ENCODE peak calls at places on chromosomes 4 and X, in seven cellular contexts. T is SK-N-SH, S is HepG2, Q is H1, H is K562, O is HCT116, U is GM12878. P is an unnamed sample.
A peak's percentile ranks its signal among the peaks of the same experiment; 100 is the strongest.

GRCh38 chrX:47191331-47191730 is 2.3 kb upstream of the UBA1 start:
- DNase-seq in Q (peak; percentile 49), U (no peak), S (no peak), O (peak; percentile 13), H (no peak), T (no peak), P (no peak)

GRCh38 chr4:128649575-128650205 is 159.8 kb upstream of the JADE1 start:
- DNase-seq in H (no peak), U (no peak), S (peak; percentile 6), T (no peak), O (no peak), Q (peak; percentile 38), P (no peak)

GRCh38 chrX:96433409-96434122 is 251.1 kb upstream of the DIAPH2 start:
- DNase-seq in S (no peak), H (no peak), O (no peak), T (no peak), U (no peak), Q (no peak), P (no peak)

GRCh38 chr4:146643812-146644401 is 5.2 kb downstream of the POU4F2 start:
- DNase-seq in O (no peak), U (no peak), T (no peak), S (peak; percentile 6), Q (no peak), H (no peak), P (peak; percentile 54)

GRCh38 chrX:7444967-7445366 is 297.0 kb upstream of the PUDP start:
- DNase-seq in U (peak; percentile 8), S (no peak), H (no peak), O (no peak), Q (no peak), T (no peak), P (no peak)

GRCh38 chrX:102339312-102340298 is 92.6 kb downstream of the NXF2 start:
- DNase-seq in S (no peak), T (no peak), Q (no peak), U (no peak), O (no peak), H (no peak), P (peak; percentile 52)

GRCh38 chrX:153433781-153434285 is 12.0 kb downstream of the TREX2 start:
- DNase-seq in O (no peak), S (no peak), T (no peak), Q (no peak), U (no peak), H (no peak), P (no peak)

GRCh38 chrX:72029473-72030411 is 102.0 kb downstream of the RTL5 start:
- DNase-seq in T (peak; percentile 47), Q (peak; percentile 39), U (no peak), O (no peak), H (no peak), S (peak; percentile 16), P (peak; percentile 33)

GRCh38 chrX:2385224-2385623 is 115.6 kb downstream of the DHRSX start:
- DNase-seq in O (peak; percentile 69), H (no peak), Q (no peak), T (no peak), U (no peak), S (no peak), P (no peak)

GRCh38 chr4:147689062-147689461 is 5.1 kb upstream of the PRMT9 start:
- DNase-seq in O (no peak), T (no peak), U (no peak), Q (no peak), H (no peak), S (no peak), P (no peak)

GRCh38 chr4:18568600-18568999 is 547.0 kb upstream of the LCORL start:
- DNase-seq in U (no peak), H (no peak), O (no peak), Q (no peak), T (no peak), S (no peak), P (peak; percentile 1)

GRCh38 chr4:127505203-127505602 is 127.6 kb upstream of the INTU start:
- DNase-seq in O (no peak), Q (no peak), T (peak; percentile 4), H (no peak), U (no peak), S (no peak), P (no peak)

GRCh38 chrX:107467271-107467670 is 17.8 kb downstream of the FRMPD3 start:
- DNase-seq in U (no peak), T (no peak), O (no peak), S (no peak), H (no peak), Q (no peak), P (no peak)

GRCh38 chr4:110533940-110534339 is 58.0 kb downstream of the ENPEP start:
- DNase-seq in U (no peak), S (peak; percentile 74), H (no peak), T (no peak), O (peak; percentile 72), Q (no peak), P (peak; percentile 75)

GRCh38 chr4:66373268-66373667 is 703.0 kb upstream of the EPHA5 start:
- DNase-seq in Q (no peak), S (no peak), O (no peak), H (no peak), U (no peak), T (no peak), P (no peak)

GRCh38 chr4:101019941-101020401 is 327.4 kb downstream of the PPP3CA start:
- DNase-seq in H (no peak), Q (no peak), S (peak; percentile 25), T (no peak), O (peak; percentile 90), U (peak; percentile 45), P (no peak)

GRCh38 chrX:109184506-109185139 is 297.3 kb downstream of the GUCY2F start:
- DNase-seq in S (no peak), U (no peak), H (no peak), T (no peak), Q (no peak), O (no peak), P (no peak)

GRCh38 chr4:27916432-27917184 is 1056.0 kb downstream of the STIM2 start:
- DNase-seq in H (no peak), U (no peak), Q (no peak), T (no peak), S (no peak), O (no peak), P (no peak)

GRCh38 chrX:101764538-101764937 is 104.9 kb upstream of the ARMCX2 start:
- DNase-seq in T (no peak), S (no peak), Q (no peak), H (no peak), U (no peak), O (no peak), P (no peak)

DNA sequence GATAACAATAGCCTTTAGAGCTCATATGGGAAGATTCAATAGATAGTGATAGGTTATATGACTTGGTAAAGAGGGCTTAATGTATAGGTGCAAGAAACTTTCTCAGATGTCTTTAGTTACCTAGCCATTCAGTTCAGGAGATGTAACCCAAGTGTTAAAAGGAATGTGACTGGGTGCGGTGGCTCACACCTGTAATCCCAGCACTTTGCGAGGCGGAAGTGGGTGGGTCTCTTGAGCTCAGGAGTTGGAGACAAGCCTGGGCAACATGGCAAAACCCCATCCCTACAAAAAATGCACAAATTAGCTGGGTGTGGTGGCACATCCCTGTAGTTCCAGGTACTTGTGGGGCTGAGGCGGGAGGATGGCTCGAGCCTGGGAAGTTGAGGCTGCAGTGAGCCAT is 7.9 kb downstream of the TET2 start:
- DNase-seq in Q (no peak), S (no peak), H (no peak), T (no peak), U (no peak), O (no peak), P (no peak)
- TF ChIP-seq JUND in Q (no peak), S (no peak), H (no peak), T (no peak), U (no peak), O (no peak), P (no peak)

GRCh38 chr4:52982246-52982950 is 120.3 kb downstream of the RASL11B start:
- DNase-seq in T (peak; percentile 51), H (peak; percentile 24), S (peak; percentile 32), U (no peak), O (peak; percentile 28), Q (no peak), P (peak; percentile 14)
- TF ChIP-seq JUND in T (no peak), H (no peak), S (no peak), U (no peak), O (no peak), Q (no peak), P (no peak)

DNA sequence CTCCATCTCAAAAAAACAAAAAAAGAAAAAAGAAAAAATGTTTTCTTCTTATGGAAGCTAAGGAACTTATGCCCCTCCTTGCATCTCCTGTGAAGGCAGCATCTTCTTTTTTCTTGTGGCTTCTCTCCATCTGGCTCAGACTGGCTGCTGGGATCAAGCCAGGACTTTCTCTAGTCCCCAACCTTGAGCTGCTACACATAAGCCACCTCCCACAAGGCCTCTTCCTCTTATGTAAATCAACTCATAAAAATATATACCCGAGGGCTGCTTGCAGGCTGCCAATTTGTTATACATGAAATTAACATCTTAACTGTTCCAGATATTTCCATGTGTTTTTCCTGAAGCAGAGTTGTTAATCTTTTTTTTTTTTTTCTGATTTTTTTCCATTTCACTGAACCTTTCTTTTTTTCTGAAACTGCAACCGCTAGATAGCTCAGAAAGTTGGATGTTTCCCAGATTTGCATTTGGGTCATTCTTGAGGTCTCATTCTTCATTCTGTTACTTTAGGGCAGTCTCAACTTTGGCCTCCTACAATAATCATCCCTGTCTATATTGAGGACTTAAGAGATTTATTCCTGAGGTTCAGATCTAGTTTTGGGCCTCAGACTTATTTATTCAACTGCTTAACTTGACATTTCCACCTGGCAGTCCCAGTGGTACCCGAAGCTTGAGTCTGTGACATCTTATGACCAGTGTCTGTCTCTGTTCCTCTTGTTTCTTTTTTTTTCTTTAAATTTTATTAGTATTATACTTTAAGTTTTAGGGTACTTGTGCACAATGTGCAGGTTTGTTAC is 10.3 kb downstream of the SNX25 start:
- DNase-seq in T (no peak), O (no peak), U (no peak), Q (no peak), H (no peak), S (no peak), P (no peak)
- TF ChIP-seq JUND in T (no peak), O (no peak), U (no peak), Q (no peak), H (no peak), S (no peak), P (no peak)

GRCh38 chr4:153227501-153227900 is 23.3 kb downstream of the TRIM2 start:
- DNase-seq in U (no peak), O (no peak), H (no peak), Q (no peak), S (no peak), T (no peak), P (no peak)

GRCh38 chr4:153228512-153229145 is 24.4 kb downstream of the TRIM2 start:
- DNase-seq in Q (no peak), H (no peak), T (peak; percentile 50), U (no peak), O (no peak), S (no peak), P (no peak)

GRCh38 chr4:153233761-153234371 is 29.6 kb downstream of the TRIM2 start:
- DNase-seq in Q (no peak), T (no peak), H (no peak), U (no peak), O (peak; percentile 78), S (no peak), P (no peak)

GRCh38 chr4:153234923-153235322 is 30.7 kb downstream of the TRIM2 start:
- DNase-seq in O (peak; percentile 56), U (no peak), T (no peak), S (no peak), H (no peak), Q (no peak), P (no peak)

DNA sequence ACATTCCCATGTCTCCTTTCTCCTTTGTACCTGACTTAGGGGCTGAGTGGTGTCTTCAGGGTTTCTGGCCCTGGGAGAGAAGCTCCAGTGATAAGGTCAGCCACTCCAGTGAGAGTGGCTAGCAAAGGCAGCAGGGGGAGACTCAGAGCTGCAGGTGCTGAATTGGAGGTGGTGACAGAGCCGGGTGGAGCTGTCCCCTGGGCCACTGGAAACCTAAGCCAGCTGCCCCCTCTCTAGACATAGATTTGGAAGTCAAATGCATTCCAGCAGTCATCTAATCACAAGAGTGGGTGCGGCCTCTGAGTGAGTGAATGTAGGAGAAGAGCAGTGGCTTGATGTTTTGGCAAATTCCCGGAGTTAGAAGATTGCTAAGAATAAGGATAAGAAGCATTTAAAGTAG is 28.5 kb downstream of the TRIM2 start:
- DNase-seq in U (no peak), Q (peak; percentile 60), H (no peak), S (peak; percentile 39), T (no peak), O (peak; percentile 27), P (no peak)
- TF ChIP-seq JUND in U (no peak), Q (no peak), H (no peak), S (no peak), T (no peak), O (no peak), P (no peak)